ENCODE peak calls at places on chromosomes 4 and X, in six cellular contexts. O is K562, E is H1, H is HepG2, I is GM12878, K is NT2/D1. S is an unnamed sample.

GRCh38 chr4:10659251-10659650 is 25.3 kb downstream of the CLNK start:
- DNase-seq in O (no peak), E (no peak), H (no peak), I (no peak), K (no peak), S (no peak)

GRCh38 chr4:28772066-28772465 is 1911.4 kb downstream of the STIM2 start:
- DNase-seq in O (no peak), E (no peak), H (no peak), I (no peak), K (no peak), S (no peak)

GRCh38 chr4:90060039-90060438 is 67.2 kb upstream of the CCSER1 start:
- DNase-seq in O (no peak), E (no peak), H (no peak), I (no peak), K (no peak), S (no peak)

GRCh38 chrX:38318606-38319005 is 8.7 kb downstream of the RPGR start:
- DNase-seq in O (no peak), E (no peak), H (no peak), I (no peak), K (no peak), S (no peak)

GRCh38 chr4:179855471-179855870 is 2387.7 kb upstream of the TENM3 start:
- DNase-seq in O (no peak), E (no peak), H (no peak), I (no peak), K (no peak), S (no peak)

GRCh38 chr4:151395873-151396272 is 13.1 kb upstream of the FHIP1A start:
- DNase-seq in O (no peak), E (no peak), H (no peak), I (no peak), K (no peak), S (no peak)

GRCh38 chr4:1415681-1415981 is 9.4 kb upstream of the NKX1-1 start:
- DNase-seq in O (peak), E (no peak), H (no peak), I (no peak), K (no peak), S (no peak)

GRCh38 chr4:5930456-5930855 is 37.6 kb upstream of the CRMP1 start:
- DNase-seq in O (no peak), E (no peak), H (no peak), I (no peak), K (no peak), S (no peak)

GRCh38 chr4:2741626-2742025 is 14.5 kb downstream of the TNIP2 start:
- DNase-seq in O (no peak), E (no peak), H (no peak), I (no peak), K (no peak), S (no peak)

GRCh38 chr4:118557298-118557851 is 127.8 kb upstream of the METTL14 start:
- DNase-seq in O (peak), E (no peak), H (no peak), I (no peak), K (no peak), S (peak)

GRCh38 chr4:171774642-171775041 is 38.6 kb upstream of the GALNTL6 start:
- DNase-seq in O (no peak), E (no peak), H (no peak), I (no peak), K (no peak), S (no peak)

DNA sequence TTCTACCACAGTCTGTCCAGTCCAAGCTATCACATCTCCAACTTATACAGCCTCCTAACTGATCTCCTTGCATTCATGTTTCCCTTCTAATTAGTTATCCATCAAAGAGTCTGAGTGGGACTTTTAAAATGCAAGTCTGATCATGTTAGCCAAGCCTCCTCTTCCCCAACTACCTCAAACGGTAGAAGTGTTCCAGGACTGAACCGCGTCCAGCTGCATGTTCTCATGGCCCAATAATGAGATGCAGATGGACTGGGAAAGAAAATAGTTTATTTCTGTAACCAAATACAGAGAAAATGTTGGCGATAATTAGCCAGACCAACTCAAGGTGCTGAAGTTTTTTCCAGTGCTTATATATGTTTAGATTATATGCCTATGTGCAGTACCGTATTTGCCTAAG is 46.6 kb upstream of the PPP1R2C start:
- DNase-seq in O (no peak), E (no peak), H (no peak), I (no peak), K (no peak), S (no peak)
- TF ChIP-seq ZNF274 in O (no peak), E (no peak), H (no peak), I (no peak), K (no peak), S (no peak)

DNA sequence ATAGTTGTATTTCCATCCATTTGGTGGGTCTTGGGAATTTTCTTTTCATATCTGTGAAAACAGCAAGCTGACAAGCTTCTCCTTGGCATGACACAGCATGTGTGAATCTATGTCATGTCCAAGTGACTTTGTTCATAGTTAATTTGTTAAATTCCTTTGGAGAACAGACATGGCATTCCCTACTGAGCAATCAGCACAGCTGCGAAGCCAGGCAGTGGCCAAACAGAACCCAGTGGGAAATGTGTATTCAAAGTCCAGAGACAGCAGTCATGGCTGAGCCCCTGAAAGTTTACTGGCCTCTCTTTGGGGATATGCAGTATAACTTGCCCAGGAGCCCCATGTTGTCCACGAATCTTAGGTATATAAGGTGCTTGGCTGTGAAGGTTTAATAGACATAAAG is 474.7 kb downstream of the NKX6-1 start:
- DNase-seq in O (no peak), E (no peak), H (no peak), I (no peak), K (no peak), S (no peak)
- TF ChIP-seq ZNF274 in O (no peak), E (no peak), H (no peak), I (no peak), K (no peak), S (no peak)

DNA sequence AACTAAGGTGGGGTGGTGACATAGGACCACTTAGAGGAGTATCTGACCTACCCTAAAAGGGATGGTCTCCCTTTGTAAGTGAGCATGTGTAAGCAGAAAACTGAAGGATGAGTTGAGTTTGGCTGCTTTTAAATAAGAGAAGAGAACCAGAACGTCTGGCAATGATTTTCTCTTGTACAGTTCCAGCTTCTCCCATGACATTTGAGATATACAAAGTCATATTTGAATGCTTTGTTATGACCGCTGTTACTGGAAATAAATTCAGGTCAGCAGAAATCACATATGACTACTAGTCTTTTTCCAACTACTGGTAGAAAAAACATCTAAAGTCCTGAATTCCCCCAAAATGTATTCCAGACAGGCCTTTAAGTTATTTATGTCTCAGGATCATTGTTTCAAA is 313.3 kb upstream of the BMP3 start:
- DNase-seq in O (no peak), E (no peak), H (no peak), I (no peak), K (no peak), S (no peak)
- TF ChIP-seq ZNF274 in O (no peak), E (no peak), H (no peak), I (no peak), K (no peak), S (no peak)

DNA sequence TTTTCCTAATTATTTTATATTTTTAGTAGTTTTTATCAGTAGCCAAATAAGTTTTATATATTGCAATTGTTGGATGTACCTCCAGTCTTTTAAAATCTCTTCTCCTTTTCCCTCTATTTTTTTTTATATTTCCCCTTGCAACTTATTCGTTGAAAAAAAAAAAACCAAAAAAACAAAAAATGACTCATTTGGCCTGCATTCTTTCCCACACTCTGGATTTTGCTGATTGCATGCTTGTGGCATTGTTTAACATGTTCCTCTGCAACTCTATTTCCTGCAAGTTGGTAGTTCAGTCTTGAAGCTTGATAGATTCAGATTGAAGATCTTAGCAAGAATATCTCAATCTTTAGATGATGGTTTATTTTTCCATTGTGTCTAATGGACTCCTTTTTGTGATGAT is 260.6 kb upstream of the BOD1L1 start:
- DNase-seq in O (no peak), E (no peak), H (no peak), I (no peak), K (no peak), S (no peak)
- TF ChIP-seq ZNF274 in O (no peak), E (no peak), H (no peak), I (no peak), K (no peak), S (no peak)

GRCh38 chrX:113399501-113400192 is 559.0 kb upstream of the AMOT start:
- DNase-seq in O (no peak), E (no peak), H (peak), I (no peak), K (no peak), S (peak)

GRCh38 chrX:113400193-113400704 is 559.6 kb upstream of the AMOT start:
- DNase-seq in O (no peak), E (no peak), H (peak), I (no peak), K (peak), S (peak)
- TF ChIP-seq ZNF274 in O (no peak), E (no peak), H (no peak), I (no peak), K (no peak), S (no peak)

DNA sequence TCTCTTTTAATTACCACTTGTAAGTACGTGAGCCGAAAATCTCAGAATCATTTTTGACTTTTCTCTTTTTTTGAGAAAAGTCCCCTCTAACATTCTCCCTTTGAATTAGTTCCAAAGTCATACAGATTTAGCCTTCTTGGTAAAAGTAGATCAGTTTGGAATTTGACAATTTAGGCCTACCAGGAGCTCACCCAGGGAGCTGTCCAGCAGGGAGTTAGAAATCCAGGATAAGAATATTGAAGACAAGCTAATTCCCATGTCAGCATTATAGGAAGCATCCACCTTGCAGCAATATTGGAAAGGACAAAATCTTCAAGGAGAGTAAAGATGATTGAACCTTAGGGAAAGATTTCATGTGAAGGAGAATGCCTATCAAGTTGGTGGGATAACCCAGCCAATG is 352.2 kb upstream of the CPEB2 start:
- DNase-seq in O (no peak), E (no peak), H (no peak), I (no peak), K (no peak), S (no peak)
- TF ChIP-seq ZNF274 in O (no peak), E (no peak), H (no peak), I (no peak), K (no peak), S (no peak)

GRCh38 chr4:24126776-24127175 is 236.9 kb upstream of the PPARGC1A start:
- DNase-seq in O (no peak), E (no peak), H (no peak), I (no peak), K (no peak), S (no peak)

GRCh38 chr4:24118031-24118430 is 228.2 kb upstream of the PPARGC1A start:
- DNase-seq in O (no peak), E (no peak), H (no peak), I (no peak), K (no peak), S (no peak)

GRCh38 chr4:24116107-24116506 is 226.3 kb upstream of the PPARGC1A start:
- DNase-seq in O (no peak), E (no peak), H (no peak), I (no peak), K (no peak), S (no peak)

DNA sequence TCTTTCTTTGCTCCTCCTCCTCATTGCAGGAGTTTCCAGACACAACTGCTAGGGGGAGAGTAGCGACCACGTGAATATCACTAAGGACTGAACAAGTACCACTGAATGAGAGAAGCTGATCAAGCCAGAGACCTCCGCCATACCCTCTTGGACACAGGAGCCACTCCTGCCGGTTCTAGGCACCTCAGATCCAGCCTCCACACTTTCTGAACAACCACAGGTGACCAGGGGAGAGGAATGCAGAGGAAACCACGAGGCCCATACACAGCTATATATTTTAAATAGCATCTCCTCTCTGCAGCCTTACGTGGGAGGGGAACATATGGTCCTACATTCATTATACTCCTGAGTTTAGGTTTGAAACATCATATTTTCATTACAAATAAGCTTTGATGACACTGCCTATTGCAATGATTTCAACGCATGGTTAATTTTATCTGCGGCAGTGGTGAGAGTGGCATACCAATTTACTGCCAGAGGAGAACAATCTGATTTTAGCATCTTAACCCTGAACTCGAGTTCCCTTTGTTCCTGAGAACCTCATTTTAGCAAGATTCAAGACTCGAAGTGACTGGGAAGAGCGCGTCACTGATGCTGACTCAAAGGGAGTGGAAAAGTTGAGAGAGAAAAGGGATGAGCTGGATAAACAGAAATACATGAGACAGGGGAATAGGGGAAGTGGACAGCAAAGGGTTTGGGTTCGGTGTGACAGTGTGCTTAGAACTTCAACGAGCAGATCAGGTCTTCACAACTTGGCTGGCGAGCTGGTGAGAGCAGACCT is 231.7 kb upstream of the PPARGC1A start:
- DNase-seq in O (no peak), E (no peak), H (no peak), I (no peak), K (no peak), S (no peak)
- TF ChIP-seq ZNF274 in O (no peak), E (no peak), H (no peak), I (no peak), K (no peak), S (no peak)

GRCh38 chr4:4480685-4481393 is 61.0 kb downstream of the STX18 start:
- DNase-seq in O (no peak), E (no peak), H (no peak), I (no peak), K (no peak), S (no peak)
- TF ChIP-seq ZNF274 in O (no peak), E (no peak), H (no peak), I (no peak), K (no peak), S (no peak)